ENCODE peak calls at places on chromosomes 5 and 9, in eight cellular contexts. One of them, this sample, is unnamed.

GRCh38 chr9:122789256-122790046 is 718 bp downstream of the OR5C1 start:
- DNase-seq in neural crest cell: no peak
- DNase-seq in neuronal stem cell: no peak
- DNase-seq in cardiac septum: no peak
- DNase-seq in NCI-H1930: no peak
- DNase-seq in T-helper 9 cell: no peak
- DNase-seq in mucosa of gallbladder: no peak
- DNase-seq in GM12865: no peak
- DNase-seq in this sample: no peak

GRCh38 chr5:134051305-134051704 is 46.5 kb upstream of the VDAC1 start:
- DNase-seq in GM12865: no peak
- DNase-seq in neural crest cell: no peak
- DNase-seq in cardiac septum: no peak
- DNase-seq in NCI-H1930: no peak
- DNase-seq in mucosa of gallbladder: no peak
- DNase-seq in neuronal stem cell: no peak
- DNase-seq in T-helper 9 cell: no peak
- DNase-seq in this sample: no peak

GRCh38 chr9:137705443-137705863 is 86.6 kb downstream of the EHMT1 start:
- DNase-seq in mucosa of gallbladder: no peak
- DNase-seq in GM12865: peak
- DNase-seq in NCI-H1930: no peak
- DNase-seq in T-helper 9 cell: peak
- DNase-seq in neural crest cell: no peak
- DNase-seq in cardiac septum: no peak
- DNase-seq in neuronal stem cell: no peak
- DNase-seq in this sample: no peak

GRCh38 chr5:157166164-157166493 is at the start of gene GARIN3:
- DNase-seq in NCI-H1930: no peak
- DNase-seq in mucosa of gallbladder: no peak
- DNase-seq in cardiac septum: no peak
- DNase-seq in neuronal stem cell: no peak
- DNase-seq in GM12865: no peak
- DNase-seq in T-helper 9 cell: no peak
- DNase-seq in neural crest cell: no peak
- DNase-seq in this sample: no peak

GRCh38 chr9:128470560-128470959 is 14.8 kb downstream of the ODF2 start:
- DNase-seq in GM12865: no peak
- DNase-seq in neural crest cell: no peak
- DNase-seq in cardiac septum: no peak
- DNase-seq in NCI-H1930: no peak
- DNase-seq in neuronal stem cell: no peak
- DNase-seq in mucosa of gallbladder: no peak
- DNase-seq in T-helper 9 cell: no peak
- DNase-seq in this sample: no peak

GRCh38 chr5:35876922-35877321 is 20.2 kb downstream of the IL7R start:
- DNase-seq in GM12865: no peak
- DNase-seq in cardiac septum: no peak
- DNase-seq in neural crest cell: no peak
- DNase-seq in mucosa of gallbladder: no peak
- DNase-seq in neuronal stem cell: no peak
- DNase-seq in T-helper 9 cell: no peak
- DNase-seq in NCI-H1930: no peak
- DNase-seq in this sample: no peak

GRCh38 chr9:72996684-72997314 is 43.9 kb upstream of the ALDH1A1 start:
- DNase-seq in neuronal stem cell: no peak
- DNase-seq in NCI-H1930: no peak
- DNase-seq in cardiac septum: no peak
- DNase-seq in T-helper 9 cell: no peak
- DNase-seq in neural crest cell: no peak
- DNase-seq in mucosa of gallbladder: no peak
- DNase-seq in GM12865: no peak
- DNase-seq in this sample: peak

GRCh38 chr9:88732128-88732527 is 197.2 kb downstream of the NXNL2 start:
- DNase-seq in mucosa of gallbladder: no peak
- DNase-seq in NCI-H1930: no peak
- DNase-seq in cardiac septum: no peak
- DNase-seq in neural crest cell: no peak
- DNase-seq in T-helper 9 cell: no peak
- DNase-seq in GM12865: no peak
- DNase-seq in neuronal stem cell: no peak
- DNase-seq in this sample: no peak

GRCh38 chr5:142357469-142358090 is 32.8 kb upstream of the SPRY4 start:
- DNase-seq in GM12865: no peak
- DNase-seq in cardiac septum: peak
- DNase-seq in neuronal stem cell: no peak
- DNase-seq in mucosa of gallbladder: no peak
- DNase-seq in T-helper 9 cell: no peak
- DNase-seq in NCI-H1930: no peak
- DNase-seq in neural crest cell: no peak
- DNase-seq in this sample: peak

This sample was measured in DMS53.